ENCODE peak calls at places on chromosomes 4 and X, in six cellular contexts. One of them, this sample, is unnamed.

GRCh38 chr4:8308856-8309771 is 39.6 kb downstream of the HTRA3 start:
- DNase-seq in HFFc6: no peak
- DNase-seq in nephron progenitor cell: no peak
- DNase-seq in HCT116: no peak
- DNase-seq in OCI-LY7: no peak
- DNase-seq in neural crest cell: no peak
- DNase-seq in this sample: peak

GRCh38 chrX:11759172-11759460 is 1.1 kb downstream of the MSL3 start:
- DNase-seq in HFFc6: no peak
- DNase-seq in neural crest cell: no peak
- DNase-seq in HCT116: no peak
- DNase-seq in OCI-LY7: no peak
- DNase-seq in nephron progenitor cell: no peak
- DNase-seq in this sample: no peak

GRCh38 chr4:40980318-40980883 is 230.6 kb downstream of the NSUN7 start:
- DNase-seq in neural crest cell: no peak
- DNase-seq in HFFc6: no peak
- DNase-seq in nephron progenitor cell: no peak
- DNase-seq in OCI-LY7: peak
- DNase-seq in HCT116: no peak
- DNase-seq in this sample: no peak

GRCh38 chr4:48129307-48130014 is 4.6 kb downstream of the TXK start:
- DNase-seq in OCI-LY7: no peak
- DNase-seq in nephron progenitor cell: no peak
- DNase-seq in neural crest cell: no peak
- DNase-seq in HCT116: no peak
- DNase-seq in HFFc6: no peak
- DNase-seq in this sample: no peak

GRCh38 chr4:13626492-13627184 is 887 bp downstream of the BOD1L1 start:
- DNase-seq in HFFc6: no peak
- DNase-seq in nephron progenitor cell: no peak
- DNase-seq in HCT116: no peak
- DNase-seq in neural crest cell: no peak
- DNase-seq in OCI-LY7: no peak
- DNase-seq in this sample: no peak

GRCh38 chr4:143961084-143961483 is 55.7 kb upstream of the GYPE start:
- DNase-seq in HFFc6: no peak
- DNase-seq in HCT116: no peak
- DNase-seq in OCI-LY7: no peak
- DNase-seq in nephron progenitor cell: no peak
- DNase-seq in neural crest cell: no peak
- DNase-seq in this sample: no peak

GRCh38 chrX:26918633-26919032 is 544.5 kb downstream of the PPP4R3C start:
- DNase-seq in HCT116: peak
- DNase-seq in nephron progenitor cell: peak
- DNase-seq in HFFc6: no peak
- DNase-seq in neural crest cell: no peak
- DNase-seq in OCI-LY7: peak
- DNase-seq in this sample: peak

GRCh38 chr4:77073981-77074865 is 1.6 kb downstream of the CCNI start:
- DNase-seq in neural crest cell: no peak
- DNase-seq in HFFc6: no peak
- DNase-seq in HCT116: no peak
- DNase-seq in OCI-LY7: no peak
- DNase-seq in nephron progenitor cell: no peak
- DNase-seq in this sample: no peak

GRCh38 chrX:21996872-21997271 is 35.3 kb upstream of the PHEX start:
- DNase-seq in HCT116: no peak
- DNase-seq in HFFc6: no peak
- DNase-seq in OCI-LY7: no peak
- DNase-seq in neural crest cell: no peak
- DNase-seq in nephron progenitor cell: no peak
- DNase-seq in this sample: no peak

GRCh38 chr4:173333658-173334084 is 487 bp downstream of the HMGB2 start:
- DNase-seq in HCT116: no peak
- DNase-seq in HFFc6: peak
- DNase-seq in nephron progenitor cell: peak
- DNase-seq in neural crest cell: no peak
- DNase-seq in OCI-LY7: peak
- DNase-seq in this sample: peak

GRCh38 chrX:15146515-15146914 is 123.4 kb downstream of the ASB9 start:
- DNase-seq in HFFc6: no peak
- DNase-seq in nephron progenitor cell: peak
- DNase-seq in HCT116: no peak
- DNase-seq in OCI-LY7: peak
- DNase-seq in neural crest cell: peak
- DNase-seq in this sample: peak

GRCh38 chr4:44448548-44449443 is at the start of gene KCTD8:
- DNase-seq in nephron progenitor cell: peak
- DNase-seq in neural crest cell: peak
- DNase-seq in HCT116: no peak
- DNase-seq in OCI-LY7: peak
- DNase-seq in HFFc6: peak
- DNase-seq in this sample: peak

GRCh38 chr4:145839151-145839550 is 99.5 kb downstream of the ZNF827 start:
- DNase-seq in nephron progenitor cell: no peak
- DNase-seq in HCT116: no peak
- DNase-seq in OCI-LY7: no peak
- DNase-seq in HFFc6: no peak
- DNase-seq in neural crest cell: no peak
- DNase-seq in this sample: no peak

GRCh38 chr4:165345663-165346417 is 18.4 kb downstream of the MSMO1 start:
- DNase-seq in nephron progenitor cell: no peak
- DNase-seq in OCI-LY7: no peak
- DNase-seq in neural crest cell: no peak
- DNase-seq in HFFc6: no peak
- DNase-seq in HCT116: no peak
- DNase-seq in this sample: no peak

GRCh38 chr4:52869656-52870055 is 7.5 kb downstream of the RASL11B start:
- DNase-seq in HFFc6: no peak
- DNase-seq in nephron progenitor cell: no peak
- DNase-seq in neural crest cell: no peak
- DNase-seq in OCI-LY7: no peak
- DNase-seq in HCT116: no peak
- DNase-seq in this sample: no peak

GRCh38 chr4:156255205-156255604 is 301.5 kb upstream of the CTSO start:
- DNase-seq in neural crest cell: no peak
- DNase-seq in HFFc6: no peak
- DNase-seq in HCT116: no peak
- DNase-seq in OCI-LY7: no peak
- DNase-seq in nephron progenitor cell: no peak
- DNase-seq in this sample: no peak

GRCh38 chr4:68906238-68907137 is 45.1 kb downstream of the UGT2A3 start:
- DNase-seq in nephron progenitor cell: no peak
- DNase-seq in neural crest cell: no peak
- DNase-seq in HFFc6: no peak
- DNase-seq in OCI-LY7: no peak
- DNase-seq in HCT116: no peak
- DNase-seq in this sample: no peak

GRCh38 chr4:166386491-166387367 is 513.7 kb downstream of the TLL1 start:
- DNase-seq in OCI-LY7: no peak
- DNase-seq in HCT116: no peak
- DNase-seq in neural crest cell: no peak
- DNase-seq in HFFc6: peak
- DNase-seq in nephron progenitor cell: no peak
- DNase-seq in this sample: no peak

GRCh38 chrX:65528705-65529340 is 5.8 kb downstream of the LAS1L start:
- DNase-seq in HCT116: no peak
- DNase-seq in nephron progenitor cell: peak
- DNase-seq in OCI-LY7: peak
- DNase-seq in HFFc6: no peak
- DNase-seq in neural crest cell: peak
- DNase-seq in this sample: peak

GRCh38 chrX:87621697-87622096 is 104.1 kb downstream of the KLHL4 start:
- DNase-seq in OCI-LY7: no peak
- DNase-seq in HFFc6: no peak
- DNase-seq in HCT116: no peak
- DNase-seq in nephron progenitor cell: no peak
- DNase-seq in neural crest cell: no peak
- DNase-seq in this sample: peak

GRCh38 chrX:46642145-46642544 is 68.6 kb downstream of the CHST7 start:
- DNase-seq in HFFc6: peak
- DNase-seq in HCT116: no peak
- DNase-seq in OCI-LY7: peak
- DNase-seq in nephron progenitor cell: no peak
- DNase-seq in neural crest cell: no peak
- DNase-seq in this sample: no peak

GRCh38 chr4:141912831-141913230 is 276.4 kb downstream of the IL15 start:
- DNase-seq in OCI-LY7: no peak
- DNase-seq in HFFc6: no peak
- DNase-seq in neural crest cell: no peak
- DNase-seq in HCT116: no peak
- DNase-seq in nephron progenitor cell: no peak
- DNase-seq in this sample: no peak

GRCh38 chrX:24479924-24480722 is 15.0 kb downstream of the PDK3 start:
- DNase-seq in neural crest cell: no peak
- DNase-seq in HCT116: no peak
- DNase-seq in nephron progenitor cell: no peak
- DNase-seq in OCI-LY7: peak
- DNase-seq in HFFc6: no peak
- DNase-seq in this sample: peak

GRCh38 chrX:144612076-144612475 is 635.2 kb upstream of the SPANXN1 start:
- DNase-seq in HCT116: no peak
- DNase-seq in HFFc6: no peak
- DNase-seq in neural crest cell: no peak
- DNase-seq in OCI-LY7: no peak
- DNase-seq in nephron progenitor cell: no peak
- DNase-seq in this sample: no peak

GRCh38 chr4:169611157-169611556 is 1.2 kb downstream of the NEK1 start:
- DNase-seq in HCT116: no peak
- DNase-seq in OCI-LY7: no peak
- DNase-seq in neural crest cell: no peak
- DNase-seq in HFFc6: no peak
- DNase-seq in nephron progenitor cell: no peak
- DNase-seq in this sample: no peak

GRCh38 chrX:12011075-12011474 is 127.2 kb upstream of the FRMPD4 start:
- DNase-seq in HFFc6: peak
- DNase-seq in HCT116: no peak
- DNase-seq in nephron progenitor cell: no peak
- DNase-seq in neural crest cell: no peak
- DNase-seq in OCI-LY7: no peak
- DNase-seq in this sample: no peak

GRCh38 chr4:158051401-158052235 is 121.2 kb downstream of the GASK1B start:
- DNase-seq in HCT116: no peak
- DNase-seq in nephron progenitor cell: no peak
- DNase-seq in neural crest cell: no peak
- DNase-seq in HFFc6: peak
- DNase-seq in OCI-LY7: no peak
- DNase-seq in this sample: no peak

GRCh38 chrX:53678667-53679066 is 7.9 kb downstream of the HUWE1 start:
- DNase-seq in HFFc6: no peak
- DNase-seq in OCI-LY7: no peak
- DNase-seq in nephron progenitor cell: no peak
- DNase-seq in HCT116: no peak
- DNase-seq in neural crest cell: no peak
- DNase-seq in this sample: no peak
- TF ChIP-seq CTCF in HFFc6: peak
- TF ChIP-seq CTCF in OCI-LY7: peak
- TF ChIP-seq CTCF in nephron progenitor cell: no peak
- TF ChIP-seq CTCF in HCT116: peak
- TF ChIP-seq CTCF in neural crest cell: peak
- TF ChIP-seq CTCF in this sample: no peak

GRCh38 chrX:41293269-41293668 is 40.7 kb upstream of the DDX3X start:
- DNase-seq in nephron progenitor cell: no peak
- DNase-seq in neural crest cell: no peak
- DNase-seq in HCT116: peak
- DNase-seq in OCI-LY7: peak
- DNase-seq in HFFc6: no peak
- DNase-seq in this sample: no peak
- TF ChIP-seq CTCF in nephron progenitor cell: no peak
- TF ChIP-seq CTCF in neural crest cell: peak
- TF ChIP-seq CTCF in HCT116: peak
- TF ChIP-seq CTCF in OCI-LY7: peak
- TF ChIP-seq CTCF in HFFc6: peak
- TF ChIP-seq CTCF in this sample: no peak

GRCh38 chrX:110536788-110537187 is 178.1 kb downstream of the RTL9 start:
- DNase-seq in HFFc6: no peak
- DNase-seq in neural crest cell: no peak
- DNase-seq in nephron progenitor cell: no peak
- DNase-seq in OCI-LY7: no peak
- DNase-seq in HCT116: no peak
- DNase-seq in this sample: no peak

GRCh38 chrX:110541266-110541665 is 182.6 kb downstream of the RTL9 start:
- DNase-seq in OCI-LY7: no peak
- DNase-seq in HCT116: no peak
- DNase-seq in HFFc6: peak
- DNase-seq in neural crest cell: no peak
- DNase-seq in nephron progenitor cell: no peak
- DNase-seq in this sample: no peak
- TF ChIP-seq CTCF in OCI-LY7: no peak
- TF ChIP-seq CTCF in HCT116: no peak
- TF ChIP-seq CTCF in HFFc6: no peak
- TF ChIP-seq CTCF in neural crest cell: no peak
- TF ChIP-seq CTCF in nephron progenitor cell: no peak
- TF ChIP-seq CTCF in this sample: no peak

DNA sequence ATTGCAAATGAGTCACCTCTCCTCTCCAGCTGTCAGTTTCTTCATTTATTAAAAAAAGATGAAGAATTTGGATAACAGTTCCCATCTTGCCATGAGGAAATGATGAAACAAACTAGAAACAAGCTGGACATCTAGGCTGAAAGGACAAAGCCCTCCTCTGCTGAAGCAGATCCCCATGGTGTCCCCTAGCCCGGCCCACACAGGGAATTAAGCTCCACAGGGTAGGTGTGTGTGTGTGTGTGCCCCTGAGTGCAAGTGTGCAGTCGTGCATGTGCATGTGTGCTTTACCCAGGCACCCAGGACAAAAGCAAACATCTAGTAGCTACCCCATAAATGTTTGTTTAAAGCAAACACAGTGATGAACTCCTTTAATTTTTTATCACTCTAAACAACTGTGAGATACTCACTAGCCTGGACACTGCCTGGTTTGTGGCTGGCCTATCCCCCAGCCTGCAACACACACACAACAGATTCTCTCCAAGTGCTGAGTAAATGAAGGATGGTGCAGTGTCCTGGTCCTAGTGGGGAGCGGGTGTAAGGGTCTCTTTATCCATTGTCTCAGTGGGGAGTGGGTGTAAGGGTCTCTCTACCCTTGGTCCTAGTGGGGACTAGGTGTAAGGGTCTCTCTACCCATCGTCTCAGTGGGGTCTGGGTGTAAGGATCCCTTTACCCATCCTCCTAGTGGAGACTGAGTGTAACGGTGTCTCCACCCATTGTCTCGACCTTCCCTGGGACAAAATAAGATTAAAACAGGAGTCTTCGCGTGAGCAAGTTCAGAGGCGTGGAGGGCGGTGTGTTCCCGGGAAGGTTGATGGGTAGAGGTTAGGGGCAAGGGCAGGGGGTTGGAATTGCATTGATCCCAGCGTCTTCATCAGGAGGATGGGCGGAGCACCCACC is 688 bp upstream of the EVC start:
- DNase-seq in HFFc6: no peak
- DNase-seq in HCT116: no peak
- DNase-seq in neural crest cell: peak
- DNase-seq in OCI-LY7: no peak
- DNase-seq in nephron progenitor cell: no peak
- DNase-seq in this sample: no peak
- TF ChIP-seq CTCF in HFFc6: peak
- TF ChIP-seq CTCF in HCT116: no peak
- TF ChIP-seq CTCF in neural crest cell: peak
- TF ChIP-seq CTCF in OCI-LY7: no peak
- TF ChIP-seq CTCF in nephron progenitor cell: no peak
- TF ChIP-seq CTCF in this sample: peak